ENCODE peak calls at places on chromosomes 6 and 20, in eight cellular contexts. One of them, this sample, is unnamed.

GRCh38 chr6:106087548-106088325 is 1.6 kb downstream of the PRDM1 start:
- DNase-seq in osteoblast: peak
- DNase-seq in cardiac muscle cell: peak
- DNase-seq in astrocyte of the spinal cord: peak
- DNase-seq in NB4: no peak
- DNase-seq in HL-60: peak
- DNase-seq in pancreas: peak
- DNase-seq in choroid plexus epithelial cell: peak
- DNase-seq in this sample: peak

GRCh38 chr6:71294121-71294523 is 5.5 kb downstream of the OGFRL1 start:
- DNase-seq in cardiac muscle cell: no peak
- DNase-seq in HL-60: no peak
- DNase-seq in osteoblast: peak
- DNase-seq in choroid plexus epithelial cell: peak
- DNase-seq in NB4: no peak
- DNase-seq in astrocyte of the spinal cord: peak
- DNase-seq in pancreas: no peak
- DNase-seq in this sample: peak

GRCh38 chr20:59676126-59676876 is 72.0 kb downstream of the PHACTR3 start:
- DNase-seq in NB4: no peak
- DNase-seq in pancreas: no peak
- DNase-seq in HL-60: no peak
- DNase-seq in choroid plexus epithelial cell: no peak
- DNase-seq in cardiac muscle cell: no peak
- DNase-seq in astrocyte of the spinal cord: no peak
- DNase-seq in osteoblast: no peak
- DNase-seq in this sample: no peak

GRCh38 chr6:47336334-47336733 is 26.6 kb upstream of the TNFRSF21 start:
- DNase-seq in astrocyte of the spinal cord: no peak
- DNase-seq in cardiac muscle cell: no peak
- DNase-seq in NB4: no peak
- DNase-seq in HL-60: no peak
- DNase-seq in pancreas: no peak
- DNase-seq in osteoblast: no peak
- DNase-seq in choroid plexus epithelial cell: no peak
- DNase-seq in this sample: no peak

GRCh38 chr6:2478200-2478599 is 232.8 kb upstream of the GMDS start:
- DNase-seq in choroid plexus epithelial cell: peak
- DNase-seq in osteoblast: peak
- DNase-seq in pancreas: no peak
- DNase-seq in HL-60: no peak
- DNase-seq in cardiac muscle cell: peak
- DNase-seq in NB4: no peak
- DNase-seq in astrocyte of the spinal cord: peak
- DNase-seq in this sample: peak

GRCh38 chr20:42836339-42836738 is 353.4 kb downstream of the PTPRT start:
- DNase-seq in cardiac muscle cell: no peak
- DNase-seq in choroid plexus epithelial cell: no peak
- DNase-seq in NB4: no peak
- DNase-seq in astrocyte of the spinal cord: no peak
- DNase-seq in HL-60: no peak
- DNase-seq in pancreas: no peak
- DNase-seq in osteoblast: no peak
- DNase-seq in this sample: no peak

GRCh38 chr6:73630401-73630800 is 23.4 kb downstream of the SLC17A5 start:
- DNase-seq in astrocyte of the spinal cord: no peak
- DNase-seq in choroid plexus epithelial cell: no peak
- DNase-seq in pancreas: no peak
- DNase-seq in osteoblast: no peak
- DNase-seq in HL-60: no peak
- DNase-seq in NB4: no peak
- DNase-seq in cardiac muscle cell: no peak
- DNase-seq in this sample: no peak

GRCh38 chr6:168309183-168309582 is 10.4 kb downstream of the DACT2 start:
- DNase-seq in choroid plexus epithelial cell: no peak
- DNase-seq in HL-60: no peak
- DNase-seq in cardiac muscle cell: no peak
- DNase-seq in NB4: peak
- DNase-seq in astrocyte of the spinal cord: no peak
- DNase-seq in pancreas: no peak
- DNase-seq in osteoblast: no peak
- DNase-seq in this sample: no peak

GRCh38 chr20:23320317-23320716 is 30.3 kb upstream of the NXT1 start:
- DNase-seq in astrocyte of the spinal cord: no peak
- DNase-seq in cardiac muscle cell: no peak
- DNase-seq in osteoblast: peak
- DNase-seq in choroid plexus epithelial cell: peak
- DNase-seq in HL-60: no peak
- DNase-seq in NB4: peak
- DNase-seq in pancreas: no peak
- DNase-seq in this sample: no peak

GRCh38 chr20:53934421-53935352 is 135.7 kb downstream of the BCAS1 start:
- DNase-seq in astrocyte of the spinal cord: peak
- DNase-seq in pancreas: no peak
- DNase-seq in choroid plexus epithelial cell: peak
- DNase-seq in osteoblast: peak
- DNase-seq in cardiac muscle cell: no peak
- DNase-seq in HL-60: peak
- DNase-seq in NB4: peak
- DNase-seq in this sample: no peak

GRCh38 chr6:41707565-41708200 is 27.7 kb downstream of the TFEB start:
- DNase-seq in osteoblast: no peak
- DNase-seq in NB4: peak
- DNase-seq in cardiac muscle cell: no peak
- DNase-seq in pancreas: no peak
- DNase-seq in astrocyte of the spinal cord: no peak
- DNase-seq in choroid plexus epithelial cell: no peak
- DNase-seq in HL-60: peak
- DNase-seq in this sample: no peak

GRCh38 chr6:109424946-109425345 is 15.5 kb downstream of the PPIL6 start:
- DNase-seq in astrocyte of the spinal cord: no peak
- DNase-seq in choroid plexus epithelial cell: no peak
- DNase-seq in HL-60: no peak
- DNase-seq in NB4: no peak
- DNase-seq in cardiac muscle cell: no peak
- DNase-seq in osteoblast: no peak
- DNase-seq in pancreas: no peak
- DNase-seq in this sample: no peak

GRCh38 chr6:134826889-134827737 is 122.8 kb downstream of the ALDH8A1 start:
- DNase-seq in NB4: no peak
- DNase-seq in osteoblast: peak
- DNase-seq in pancreas: peak
- DNase-seq in HL-60: no peak
- DNase-seq in choroid plexus epithelial cell: peak
- DNase-seq in astrocyte of the spinal cord: peak
- DNase-seq in cardiac muscle cell: no peak
- DNase-seq in this sample: peak

GRCh38 chr20:33733654-33734576 is 2.1 kb downstream of the ZNF341 start:
- DNase-seq in cardiac muscle cell: no peak
- DNase-seq in pancreas: no peak
- DNase-seq in choroid plexus epithelial cell: peak
- DNase-seq in HL-60: peak
- DNase-seq in NB4: peak
- DNase-seq in astrocyte of the spinal cord: peak
- DNase-seq in osteoblast: peak
- DNase-seq in this sample: no peak

GRCh38 chr6:149544646-149545257 is 1.1 kb downstream of the PPIL4 start:
- DNase-seq in NB4: no peak
- DNase-seq in choroid plexus epithelial cell: peak
- DNase-seq in pancreas: no peak
- DNase-seq in cardiac muscle cell: no peak
- DNase-seq in HL-60: no peak
- DNase-seq in astrocyte of the spinal cord: no peak
- DNase-seq in osteoblast: no peak
- DNase-seq in this sample: no peak

GRCh38 chr6:56914791-56915658 is 39.9 kb upstream of the BEND6 start:
- DNase-seq in cardiac muscle cell: no peak
- DNase-seq in pancreas: no peak
- DNase-seq in astrocyte of the spinal cord: no peak
- DNase-seq in HL-60: peak
- DNase-seq in osteoblast: no peak
- DNase-seq in NB4: peak
- DNase-seq in choroid plexus epithelial cell: no peak
- DNase-seq in this sample: no peak

GRCh38 chr20:45890997-45891983 is at the start of the genes CTSA and NEURL2:
- DNase-seq in cardiac muscle cell: peak
- DNase-seq in NB4: peak
- DNase-seq in osteoblast: peak
- DNase-seq in HL-60: peak
- DNase-seq in pancreas: peak
- DNase-seq in choroid plexus epithelial cell: peak
- DNase-seq in astrocyte of the spinal cord: peak
- DNase-seq in this sample: peak

GRCh38 chr6:99426454-99426762 is 1.3 kb upstream of the PNISR start:
- DNase-seq in pancreas: no peak
- DNase-seq in HL-60: no peak
- DNase-seq in osteoblast: no peak
- DNase-seq in choroid plexus epithelial cell: no peak
- DNase-seq in astrocyte of the spinal cord: no peak
- DNase-seq in NB4: no peak
- DNase-seq in cardiac muscle cell: no peak
- DNase-seq in this sample: no peak

GRCh38 chr20:51541189-51542032 is 1.1 kb downstream of the NFATC2 start:
- DNase-seq in NB4: peak
- DNase-seq in astrocyte of the spinal cord: peak
- DNase-seq in HL-60: peak
- DNase-seq in osteoblast: peak
- DNase-seq in choroid plexus epithelial cell: peak
- DNase-seq in pancreas: peak
- DNase-seq in cardiac muscle cell: peak
- DNase-seq in this sample: no peak

GRCh38 chr6:10310826-10311225 is 104.0 kb downstream of the TFAP2A start:
- DNase-seq in osteoblast: no peak
- DNase-seq in choroid plexus epithelial cell: no peak
- DNase-seq in HL-60: no peak
- DNase-seq in pancreas: no peak
- DNase-seq in cardiac muscle cell: no peak
- DNase-seq in astrocyte of the spinal cord: no peak
- DNase-seq in NB4: no peak
- DNase-seq in this sample: no peak

GRCh38 chr6:52537001-52537753 is 39.7 kb downstream of the TRAM2 start:
- DNase-seq in HL-60: no peak
- DNase-seq in osteoblast: no peak
- DNase-seq in pancreas: no peak
- DNase-seq in cardiac muscle cell: no peak
- DNase-seq in NB4: no peak
- DNase-seq in choroid plexus epithelial cell: peak
- DNase-seq in astrocyte of the spinal cord: no peak
- DNase-seq in this sample: no peak

GRCh38 chr6:5762561-5762968 is 244.2 kb downstream of the NRN1 start:
- DNase-seq in cardiac muscle cell: no peak
- DNase-seq in astrocyte of the spinal cord: no peak
- DNase-seq in choroid plexus epithelial cell: no peak
- DNase-seq in HL-60: no peak
- DNase-seq in NB4: no peak
- DNase-seq in pancreas: no peak
- DNase-seq in osteoblast: no peak
- DNase-seq in this sample: no peak

GRCh38 chr20:63859166-63859699 is 2.1 kb upstream of the ABHD16B start:
- DNase-seq in HL-60: no peak
- DNase-seq in astrocyte of the spinal cord: no peak
- DNase-seq in pancreas: no peak
- DNase-seq in NB4: no peak
- DNase-seq in cardiac muscle cell: no peak
- DNase-seq in choroid plexus epithelial cell: no peak
- DNase-seq in osteoblast: peak
- DNase-seq in this sample: no peak
- TF ChIP-seq CTCF in HL-60: peak
- TF ChIP-seq CTCF in astrocyte of the spinal cord: no peak
- TF ChIP-seq CTCF in pancreas: no peak
- TF ChIP-seq CTCF in NB4: no peak
- TF ChIP-seq CTCF in cardiac muscle cell: no peak
- TF ChIP-seq CTCF in choroid plexus epithelial cell: no peak
- TF ChIP-seq CTCF in osteoblast: no peak
- TF ChIP-seq CTCF in this sample: no peak

GRCh38 chr20:30910937-30911725 is 346.3 kb upstream of the DEFB115 start:
- DNase-seq in HL-60: no peak
- DNase-seq in NB4: no peak
- DNase-seq in osteoblast: no peak
- DNase-seq in astrocyte of the spinal cord: no peak
- DNase-seq in choroid plexus epithelial cell: no peak
- DNase-seq in pancreas: no peak
- DNase-seq in cardiac muscle cell: no peak
- DNase-seq in this sample: no peak

GRCh38 chr20:30912006-30912660 is 345.3 kb upstream of the DEFB115 start:
- DNase-seq in cardiac muscle cell: peak
- DNase-seq in choroid plexus epithelial cell: peak
- DNase-seq in osteoblast: peak
- DNase-seq in pancreas: no peak
- DNase-seq in NB4: no peak
- DNase-seq in HL-60: no peak
- DNase-seq in astrocyte of the spinal cord: no peak
- DNase-seq in this sample: no peak
- H3K4me3 ChIP-seq in cardiac muscle cell: peak
- H3K4me3 ChIP-seq in choroid plexus epithelial cell: peak
- H3K4me3 ChIP-seq in osteoblast: peak
- H3K4me3 ChIP-seq in pancreas: no peak
- H3K4me3 ChIP-seq in NB4: no peak
- H3K4me3 ChIP-seq in HL-60: no peak
- H3K4me3 ChIP-seq in astrocyte of the spinal cord: no peak
- H3K4me3 ChIP-seq in this sample: no peak

GRCh38 chr6:54085526-54085925 is 25.7 kb upstream of the MLIP start:
- DNase-seq in NB4: no peak
- DNase-seq in pancreas: no peak
- DNase-seq in HL-60: no peak
- DNase-seq in astrocyte of the spinal cord: peak
- DNase-seq in osteoblast: no peak
- DNase-seq in choroid plexus epithelial cell: peak
- DNase-seq in cardiac muscle cell: no peak
- DNase-seq in this sample: peak

GRCh38 chr6:54086439-54086838 is 24.8 kb upstream of the MLIP start:
- DNase-seq in cardiac muscle cell: no peak
- DNase-seq in astrocyte of the spinal cord: no peak
- DNase-seq in osteoblast: no peak
- DNase-seq in choroid plexus epithelial cell: no peak
- DNase-seq in NB4: no peak
- DNase-seq in HL-60: no peak
- DNase-seq in pancreas: no peak
- DNase-seq in this sample: no peak

GRCh38 chr6:54083301-54083700 is 27.9 kb upstream of the MLIP start:
- DNase-seq in HL-60: no peak
- DNase-seq in osteoblast: no peak
- DNase-seq in cardiac muscle cell: no peak
- DNase-seq in pancreas: no peak
- DNase-seq in choroid plexus epithelial cell: no peak
- DNase-seq in NB4: no peak
- DNase-seq in astrocyte of the spinal cord: no peak
- DNase-seq in this sample: no peak

GRCh38 chr6:54085047-54085446 is 26.2 kb upstream of the MLIP start:
- DNase-seq in osteoblast: no peak
- DNase-seq in NB4: no peak
- DNase-seq in pancreas: no peak
- DNase-seq in choroid plexus epithelial cell: no peak
- DNase-seq in HL-60: no peak
- DNase-seq in astrocyte of the spinal cord: no peak
- DNase-seq in cardiac muscle cell: no peak
- DNase-seq in this sample: no peak

GRCh38 chr6:54084234-54084633 is 27.0 kb upstream of the MLIP start:
- DNase-seq in osteoblast: no peak
- DNase-seq in NB4: no peak
- DNase-seq in pancreas: no peak
- DNase-seq in HL-60: no peak
- DNase-seq in cardiac muscle cell: no peak
- DNase-seq in astrocyte of the spinal cord: no peak
- DNase-seq in choroid plexus epithelial cell: no peak
- DNase-seq in this sample: no peak
- TF ChIP-seq CTCF in osteoblast: no peak
- TF ChIP-seq CTCF in NB4: no peak
- TF ChIP-seq CTCF in pancreas: no peak
- TF ChIP-seq CTCF in HL-60: no peak
- TF ChIP-seq CTCF in cardiac muscle cell: no peak
- TF ChIP-seq CTCF in astrocyte of the spinal cord: no peak
- TF ChIP-seq CTCF in choroid plexus epithelial cell: no peak
- TF ChIP-seq CTCF in this sample: no peak

GRCh38 chr6:4342407-4343137 is 207.2 kb upstream of the ECI2 start:
- DNase-seq in NB4: no peak
- DNase-seq in osteoblast: no peak
- DNase-seq in cardiac muscle cell: no peak
- DNase-seq in astrocyte of the spinal cord: peak
- DNase-seq in HL-60: no peak
- DNase-seq in pancreas: no peak
- DNase-seq in choroid plexus epithelial cell: no peak
- DNase-seq in this sample: no peak
- H3K4me3 ChIP-seq in NB4: no peak
- H3K4me3 ChIP-seq in osteoblast: no peak
- H3K4me3 ChIP-seq in cardiac muscle cell: no peak
- H3K4me3 ChIP-seq in astrocyte of the spinal cord: no peak
- H3K4me3 ChIP-seq in HL-60: no peak
- H3K4me3 ChIP-seq in pancreas: no peak
- H3K4me3 ChIP-seq in choroid plexus epithelial cell: no peak
- H3K4me3 ChIP-seq in this sample: no peak